ENCODE peak calls at places on chromosomes 4 and X, in nine cellular contexts. L is HCT116, E is HFF-Myc, K is endothelial cell of umbilical vein, I is IMR-90, C is cardiac fibroblast, B is mammary epithelial cell, P is gastrocnemius medialis, R is AG09309. G is an unnamed sample.
A peak's percentile ranks its signal among the peaks of the same experiment; 100 is the strongest.

GRCh38 chrX:41148553-41148952 is 63.3 kb downstream of the USP9X start:
- DNase-seq in L (no peak), E (peak; percentile 5), K (peak; percentile 62), I (peak; percentile 84), C (peak; percentile 52), B (peak; percentile 44), P (no peak), R (no peak), G (peak; percentile 71)

GRCh38 chrX:122572461-122572860 is 611.6 kb upstream of the GRIA3 start:
- DNase-seq in L (no peak), E (no peak), K (no peak), I (peak; percentile 4), C (no peak), B (peak; percentile 29), P (no peak), R (peak; percentile 21), G (no peak)

GRCh38 chrX:135112096-135112729 is 8.1 kb downstream of the ETDB start:
- DNase-seq in L (peak; percentile 32), E (no peak), K (peak; percentile 39), I (peak; percentile 31), C (peak; percentile 51), B (peak; percentile 23), P (no peak), R (peak; percentile 2), G (peak; percentile 60)

GRCh38 chr4:25061602-25062001 is 30.9 kb upstream of the LGI2 start:
- DNase-seq in L (no peak), E (no peak), K (no peak), I (no peak), C (no peak), B (no peak), P (no peak), R (no peak), G (no peak)

GRCh38 chr4:122122083-122122482 is 30.0 kb upstream of the BLTP1 start:
- DNase-seq in L (no peak), E (no peak), K (no peak), I (no peak), C (no peak), B (no peak), P (no peak), R (no peak), G (no peak)

GRCh38 chrX:126557151-126557550 is 4.5 kb upstream of the DCAF12L1 start:
- DNase-seq in L (no peak), E (no peak), K (peak; percentile 69), I (no peak), C (no peak), B (no peak), P (no peak), R (no peak), G (no peak)

GRCh38 chr4:126748736-126749135 is 884.0 kb upstream of the INTU start:
- DNase-seq in L (no peak), E (no peak), K (no peak), I (peak; percentile 72), C (no peak), B (peak; percentile 31), P (no peak), R (no peak), G (peak; percentile 11)

GRCh38 chr4:24140892-24141291 is 251.0 kb upstream of the PPARGC1A start:
- DNase-seq in L (no peak), E (no peak), K (no peak), I (no peak), C (no peak), B (no peak), P (no peak), R (no peak), G (no peak)

GRCh38 chrX:78527263-78527662 is 131.9 kb downstream of the RTL3 start:
- DNase-seq in L (no peak), E (no peak), K (no peak), I (peak; percentile 8), C (no peak), B (peak; percentile 45), P (no peak), R (no peak), G (no peak)

GRCh38 chr4:42483426-42484379 is 86.4 kb downstream of the SHISA3 start:
- DNase-seq in L (no peak), E (no peak), K (no peak), I (peak; percentile 11), C (peak; percentile 48), B (no peak), P (peak; percentile 32), R (no peak), G (no peak)

GRCh38 chrX:17077349-17077748 is 130.9 kb downstream of the REPS2 start:
- DNase-seq in L (no peak), E (peak; percentile 53), K (no peak), I (no peak), C (no peak), B (no peak), P (no peak), R (no peak), G (no peak)

GRCh38 chr4:163048447-163048846 is 118.2 kb downstream of the NAF1 start:
- DNase-seq in L (peak; percentile 34), E (no peak), K (peak; percentile 8), I (peak; percentile 19), C (peak; percentile 52), B (peak; percentile 21), P (no peak), R (no peak), G (peak; percentile 68)

GRCh38 chr4:75895744-75896314 is 6.4 kb downstream of the PPEF2 start:
- DNase-seq in L (peak; percentile 23), E (no peak), K (peak; percentile 35), I (peak; percentile 18), C (peak; percentile 36), B (peak; percentile 11), P (no peak), R (no peak), G (peak; percentile 47)

DNA sequence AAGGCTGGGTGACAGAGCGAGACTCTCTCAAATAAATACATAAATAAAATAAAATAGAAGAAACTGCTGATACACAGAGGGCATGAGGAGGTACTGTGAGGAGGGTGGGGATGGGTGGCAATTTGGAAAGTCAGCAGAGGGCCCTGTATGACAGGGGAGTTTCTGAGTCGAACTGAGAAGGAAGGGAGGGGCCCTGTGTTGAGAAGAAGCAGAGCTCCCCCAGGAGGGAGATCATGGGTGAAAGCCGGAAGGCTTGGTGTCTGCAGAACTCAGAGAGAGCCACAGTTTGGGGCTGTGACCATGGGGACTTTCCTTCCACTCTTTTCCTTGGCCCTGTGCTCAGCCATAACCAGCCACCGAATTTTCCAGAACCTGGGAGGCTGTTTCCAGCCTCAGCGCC is 24.8 kb upstream of the AFAP1 start:
- DNase-seq in L (no peak), E (no peak), K (no peak), I (no peak), C (no peak), B (no peak), P (no peak), R (no peak), G (no peak)
- TF ChIP-seq CTCF in L (no peak), E (no peak), K (no peak), I (no peak), C (no peak), B (no peak), P (no peak), R (no peak), G (no peak)

DNA sequence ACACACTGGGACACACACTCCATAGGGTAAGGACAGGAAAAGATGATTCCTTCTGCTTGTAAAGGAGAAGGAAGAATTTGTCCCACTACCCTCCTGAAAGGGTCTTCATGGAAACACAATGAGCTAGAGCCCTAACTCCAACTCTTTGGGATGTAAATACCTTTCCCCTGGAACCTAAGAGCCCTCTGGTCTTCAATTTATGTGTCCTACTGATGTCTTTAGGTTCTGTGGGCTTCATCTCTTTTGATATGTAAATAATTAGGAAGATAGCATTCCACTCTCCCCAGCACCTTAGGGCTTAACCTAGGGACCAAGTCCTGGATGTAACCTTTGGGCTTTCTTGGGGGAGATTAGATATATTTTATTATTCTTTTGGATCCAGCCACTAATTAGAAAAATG is 38.3 kb downstream of the PF4 start:
- DNase-seq in L (no peak), E (no peak), K (no peak), I (no peak), C (no peak), B (no peak), P (no peak), R (no peak), G (no peak)
- H3K4me3 ChIP-seq in L (no peak overlapping the region), E (peak overlapping the region; percentile 44), K (peak overlapping the region; percentile 59), I (no peak overlapping the region), C (no peak overlapping the region), B (no peak overlapping the region), P (no peak overlapping the region), R (no peak overlapping the region), G (no peak overlapping the region)

DNA sequence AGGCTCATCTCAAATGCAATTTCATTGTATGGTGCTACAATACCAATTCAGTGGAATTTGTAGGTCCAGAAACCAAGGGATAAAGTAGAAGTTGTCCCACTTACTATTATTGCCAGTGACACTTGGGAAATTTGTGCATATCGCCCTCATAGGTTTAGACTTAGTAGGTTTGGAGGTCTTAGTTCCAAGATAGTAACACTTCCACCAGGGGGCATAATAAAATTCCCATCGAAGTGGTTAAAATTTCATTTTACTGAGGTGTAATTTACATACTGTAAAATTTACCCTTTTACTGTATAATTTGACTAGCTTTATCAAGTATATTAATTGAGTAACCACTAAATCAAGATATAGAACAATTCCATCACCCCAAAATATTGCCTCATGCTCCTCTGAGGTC is 174.6 kb downstream of the INPP4B start:
- DNase-seq in L (no peak), E (no peak), K (no peak), I (no peak), C (peak; percentile 3), B (no peak), P (no peak), R (no peak), G (peak; percentile 6)
- TF ChIP-seq CTCF in L (peak; percentile 52), E (no peak), K (peak; percentile 4), I (peak; percentile 11), C (no peak), B (no peak), P (no peak), R (no peak), G (peak; percentile 37)

DNA sequence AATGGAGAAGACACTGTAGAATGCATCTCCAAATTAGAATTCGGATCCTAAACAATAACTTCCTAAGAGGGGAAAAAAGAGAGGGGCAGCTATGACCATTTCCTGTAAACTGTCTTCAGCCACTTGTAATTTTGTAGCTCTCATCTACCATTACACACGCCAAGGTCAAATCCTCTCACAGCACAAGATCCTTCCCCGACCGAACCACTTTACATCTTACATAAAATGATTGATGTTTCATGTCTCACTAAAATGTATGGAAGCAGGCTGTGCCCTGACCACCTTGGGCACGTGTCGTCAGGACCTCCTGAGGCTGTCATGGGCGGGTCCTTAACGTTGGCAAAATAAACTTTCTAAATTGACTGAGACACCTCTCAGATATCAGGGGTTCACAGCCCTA is 24.1 kb upstream of the PBDC1 start:
- DNase-seq in L (no peak), E (no peak), K (peak; percentile 52), I (peak; percentile 33), C (peak; percentile 44), B (peak; percentile 30), P (peak; percentile 33), R (no peak), G (peak; percentile 50)
- H3K4me3 ChIP-seq in L (no peak overlapping the region), E (peak overlapping the region; percentile 27), K (peak overlapping the region; percentile 46), I (peak overlapping the region; percentile 18), C (peak overlapping the region; percentile 10), B (peak overlapping the region; percentile 18), P (peak overlapping the region; percentile 47), R (peak overlapping the region; percentile 7), G (peak overlapping the region; percentile 13)

DNA sequence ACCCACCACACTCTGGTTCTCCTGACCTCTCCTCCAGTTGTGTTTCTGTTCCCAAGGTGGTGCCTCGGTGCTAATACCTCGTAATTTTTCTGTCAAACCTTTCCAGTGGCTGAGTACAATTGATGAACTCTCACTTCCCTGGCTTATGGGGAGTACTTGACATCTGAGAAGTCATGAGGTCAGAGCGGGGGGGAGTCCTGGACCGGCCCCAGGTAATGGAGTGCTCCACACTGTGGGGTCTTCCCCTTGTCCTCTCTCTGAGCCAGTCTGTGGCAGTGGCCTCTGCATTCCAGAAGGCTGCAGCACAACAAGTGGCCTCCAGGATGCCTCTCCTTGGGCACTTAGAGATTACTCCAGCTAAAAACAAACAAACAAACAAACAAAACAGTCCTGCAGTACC is 122.5 kb upstream of the TRIM2 start:
- DNase-seq in L (no peak), E (no peak), K (no peak), I (no peak), C (no peak), B (no peak), P (no peak), R (no peak), G (no peak)
- TF ChIP-seq CTCF in L (no peak), E (no peak), K (no peak), I (no peak), C (no peak), B (no peak), P (no peak), R (no peak), G (no peak)

G was measured in choroid plexus epithelial cell.